ENCODE peak calls at places on chromosomes 12 and 14, in four cellular contexts. Q, Y, H and O are unnamed samples.

GRCh38 chr12:76560083-76560491 is 516 bp upstream of the OSBPL8 start:
- DNase-seq in H (no peak), Y (no peak), Q (no peak), O (no peak)

GRCh38 chr14:70052990-70053389 is 135.8 kb downstream of the SLC8A3 start:
- DNase-seq in Q (no peak), Y (no peak), H (no peak), O (no peak)

GRCh38 chr12:54996235-54996634 is 11.7 kb upstream of the TESPA1 start:
- DNase-seq in Q (no peak), Y (no peak), H (no peak), O (no peak)

GRCh38 chr12:111773801-111774551 is 7.2 kb downstream of the ALDH2 start:
- DNase-seq in Y (no peak), Q (no peak), H (peak), O (no peak)

GRCh38 chr14:52551205-52551604 is 1.1 kb downstream of the TXNDC16 start:
- DNase-seq in H (no peak), Y (no peak), Q (no peak), O (no peak)

GRCh38 chr12:130266751-130267150 is 70.9 kb upstream of the PIWIL1 start:
- DNase-seq in H (no peak), Q (no peak), Y (no peak), O (no peak)

GRCh38 chr14:105505101-105505500 is 14.1 kb downstream of the TEDC1 start:
- DNase-seq in Y (no peak), Q (no peak), H (no peak), O (peak)

GRCh38 chr12:95848575-95849388 is 10.0 kb upstream of the SNRPF start:
- DNase-seq in Y (no peak), Q (no peak), H (no peak), O (no peak)

GRCh38 chr14:68564826-68565760 is 227.8 kb downstream of the ZFP36L1 start:
- DNase-seq in Y (no peak), H (no peak), Q (peak), O (no peak)

GRCh38 chr12:62642509-62642908 is 175.9 kb downstream of the MON2 start:
- DNase-seq in Y (no peak), Q (no peak), H (peak), O (no peak)

GRCh38 chr14:90115780-90116179 is 54.0 kb downstream of the KCNK13 start:
- DNase-seq in Y (no peak), H (no peak), Q (no peak), O (no peak)

GRCh38 chr12:80412343-80412953 is 31.6 kb upstream of the PTPRQ start:
- DNase-seq in Q (peak), Y (no peak), H (peak), O (no peak)

GRCh38 chr12:60335765-60336164 is 739.9 kb downstream of the SLC16A7 start:
- DNase-seq in Y (no peak), Q (no peak), H (no peak), O (no peak)

GRCh38 chr12:65742481-65742971 is 81.8 kb upstream of the HMGA2 start:
- DNase-seq in Q (no peak), H (no peak), Y (no peak), O (no peak)

GRCh38 chr14:73428354-73428824 is 30.0 kb downstream of the NUMB start:
- DNase-seq in Y (no peak), Q (no peak), H (no peak), O (no peak)

GRCh38 chr12:74984631-74985030 is 225.0 kb downstream of the KCNC2 start:
- DNase-seq in H (no peak), Y (no peak), Q (no peak), O (no peak)

DNA sequence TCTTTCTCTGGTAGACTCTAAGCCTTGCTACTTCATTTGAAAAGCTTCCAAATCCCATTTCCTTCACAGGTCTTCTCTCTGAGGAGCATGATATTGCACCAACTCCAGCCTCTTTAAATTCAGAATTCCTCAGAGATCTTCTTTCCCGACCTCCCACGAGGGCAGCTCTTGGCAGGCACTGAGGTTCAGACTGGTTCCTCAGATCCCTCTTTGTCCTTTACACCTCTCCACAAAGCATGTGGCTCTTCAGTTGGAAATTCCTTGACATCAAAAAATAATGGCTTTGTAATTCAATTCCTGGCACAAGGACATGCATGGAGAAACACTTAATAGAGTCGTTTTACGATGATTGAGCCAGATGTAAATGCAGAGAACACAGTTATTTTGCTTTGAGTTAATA is 63.2 kb upstream of the TMX1 start:
- DNase-seq in Q (no peak), Y (no peak), H (no peak), O (no peak)
- TF ChIP-seq SPI1 in Q (no peak), Y (no peak), H (no peak), O (no peak)

GRCh38 chr14:33767721-33768457 is 183.0 kb downstream of the EGLN3 start:
- DNase-seq in Y (no peak), Q (no peak), H (no peak), O (no peak)

GRCh38 chr14:33768458-33768830 is 182.4 kb downstream of the EGLN3 start:
- DNase-seq in H (no peak), Q (no peak), Y (no peak), O (no peak)

GRCh38 chr14:33762462-33762861 is 188.4 kb downstream of the EGLN3 start:
- DNase-seq in Q (no peak), Y (no peak), H (no peak), O (no peak)

GRCh38 chr14:33765251-33765650 is 185.6 kb downstream of the EGLN3 start:
- DNase-seq in Q (no peak), H (no peak), Y (no peak), O (no peak)
- TF ChIP-seq SPI1 in Q (no peak), H (no peak), Y (no peak), O (no peak)

DNA sequence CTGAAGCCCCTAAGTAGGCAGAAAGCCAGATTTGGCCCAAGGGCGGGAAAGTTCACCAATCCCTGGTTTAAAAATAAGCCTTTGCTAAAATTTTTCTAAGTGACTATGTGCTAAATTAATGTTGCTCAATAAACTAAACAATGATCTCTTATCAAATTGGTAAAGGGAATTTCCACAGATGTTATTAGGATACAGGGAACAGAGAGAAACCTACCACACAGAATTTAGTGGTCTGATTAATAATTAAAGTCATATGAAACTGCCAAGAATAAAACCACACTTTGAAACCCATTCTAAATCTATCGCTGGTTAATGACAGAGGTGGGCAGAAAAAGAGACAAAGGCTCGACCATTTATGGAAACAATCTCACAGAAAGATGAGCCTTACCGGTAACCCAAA is 22.0 kb downstream of the ANAPC5 start:
- DNase-seq in Y (no peak), Q (no peak), H (no peak), O (no peak)
- TF ChIP-seq SPI1 in Y (no peak), Q (no peak), H (no peak), O (no peak)

GRCh38 chr12:52249041-52249461 is 16.0 kb downstream of the KRT7 start:
- DNase-seq in Y (no peak), Q (no peak), H (no peak), O (no peak)

GRCh38 chr12:52247622-52248540 is 14.8 kb downstream of the KRT7 start:
- DNase-seq in Y (no peak), H (no peak), Q (no peak), O (no peak)

GRCh38 chr12:52246720-52247621 is 13.9 kb downstream of the KRT7 start:
- DNase-seq in Y (no peak), H (no peak), Q (no peak), O (no peak)

GRCh38 chr12:52249511-52250047 is 16.5 kb downstream of the KRT7 start:
- DNase-seq in H (no peak), Q (no peak), Y (no peak), O (no peak)

DNA sequence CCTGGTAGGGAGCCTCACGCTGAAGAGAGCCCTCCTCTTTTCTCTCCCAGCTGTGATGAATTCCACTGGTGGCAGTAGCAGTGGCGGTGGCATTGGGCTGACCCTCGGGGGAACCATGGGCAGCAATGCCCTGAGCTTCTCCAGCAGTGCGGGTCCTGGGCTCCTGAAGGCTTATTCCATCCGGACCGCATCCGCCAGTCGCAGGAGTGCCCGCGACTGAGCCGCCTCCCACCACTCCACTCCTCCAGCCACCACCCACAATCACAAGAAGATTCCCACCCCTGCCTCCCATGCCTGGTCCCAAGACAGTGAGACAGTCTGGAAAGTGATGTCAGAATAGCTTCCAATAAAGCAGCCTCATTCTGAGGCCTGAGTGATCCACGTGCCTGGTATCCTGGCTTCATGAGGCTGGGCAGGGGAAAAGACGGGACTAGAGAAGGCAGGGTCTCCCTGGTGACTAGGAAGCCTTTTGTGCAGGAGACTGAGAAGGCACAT is 15.5 kb downstream of the KRT7 start:
- DNase-seq in H (no peak), Q (no peak), Y (no peak), O (no peak)
- TF ChIP-seq SPI1 in H (no peak), Q (no peak), Y (no peak), O (no peak)

GRCh38 chr14:75247939-75248338 is 30.7 kb upstream of the FOS start:
- DNase-seq in Q (no peak), H (no peak), Y (no peak), O (no peak)

GRCh38 chr14:75250800-75251199 is 27.8 kb upstream of the FOS start:
- DNase-seq in Y (no peak), H (no peak), Q (no peak), O (no peak)

GRCh38 chr14:75249958-75250336 is 28.7 kb upstream of the FOS start:
- DNase-seq in Y (no peak), H (no peak), Q (no peak), O (no peak)

GRCh38 chr14:75247286-75247922 is 31.2 kb upstream of the FOS start:
- DNase-seq in Y (peak), H (no peak), Q (no peak), O (no peak)

DNA sequence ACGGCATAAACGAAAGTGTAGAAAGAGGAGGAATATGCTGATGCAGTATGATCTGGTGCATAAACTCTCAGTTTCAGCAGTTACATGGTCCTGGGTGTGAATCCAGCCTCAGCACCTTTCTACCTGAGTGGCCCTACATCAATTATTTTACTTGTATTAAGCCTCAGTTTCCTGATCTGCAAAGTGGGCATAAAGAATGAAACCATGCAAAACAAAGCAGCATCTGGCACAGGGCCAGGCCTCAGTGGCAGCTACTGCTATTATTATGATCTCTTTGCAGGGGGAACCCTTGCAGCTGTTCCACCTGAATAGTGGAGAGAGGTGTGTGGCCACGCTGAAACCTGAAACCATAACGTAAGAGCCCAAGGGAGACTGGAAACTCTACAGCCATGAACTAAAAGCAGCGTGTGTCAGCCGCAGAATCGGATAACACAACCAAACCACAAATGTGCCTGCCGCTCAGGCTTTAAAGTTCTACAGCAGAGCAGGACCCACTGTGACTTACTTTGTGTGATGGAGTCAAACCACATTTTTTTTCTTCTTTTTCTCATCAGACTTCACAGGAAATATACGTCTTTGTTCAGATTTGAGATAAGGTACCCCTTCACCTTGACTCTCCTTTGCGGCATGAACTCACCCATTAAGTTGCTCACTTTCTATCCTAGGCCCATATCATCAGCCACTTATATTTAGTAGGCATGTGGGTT is 29.2 kb upstream of the FOS start:
- DNase-seq in Y (peak), H (no peak), Q (no peak), O (peak)
- TF ChIP-seq SPI1 in Y (no peak), H (no peak), Q (no peak), O (no peak)

GRCh38 chr14:103656031-103656757 is 27.2 kb downstream of the KLC1 start:
- DNase-seq in Y (no peak), Q (no peak), H (no peak), O (no peak)

GRCh38 chr14:103659631-103660030 is 30.6 kb downstream of the KLC1 start:
- DNase-seq in H (no peak), Q (no peak), Y (no peak), O (no peak)

GRCh38 chr14:103656758-103657133 is 27.7 kb downstream of the KLC1 start:
- DNase-seq in Y (no peak), Q (no peak), H (no peak), O (no peak)

GRCh38 chr14:103654619-103655018 is 25.6 kb downstream of the KLC1 start:
- DNase-seq in Q (no peak), H (no peak), Y (no peak), O (no peak)

GRCh38 chr14:103657466-103657865 is 28.5 kb downstream of the KLC1 start:
- DNase-seq in Y (no peak), H (peak), Q (no peak), O (no peak)
- TF ChIP-seq SPI1 in Y (no peak), H (no peak), Q (no peak), O (no peak)

GRCh38 chr12:38389581-38389980 is 73.0 kb downstream of the ALG10B start:
- DNase-seq in H (no peak), Q (no peak), Y (no peak), O (no peak)

GRCh38 chr12:38385492-38385864 is 68.9 kb downstream of the ALG10B start:
- DNase-seq in H (no peak), Y (no peak), Q (no peak), O (no peak)

GRCh38 chr12:38386238-38386985 is 69.8 kb downstream of the ALG10B start:
- DNase-seq in Q (no peak), H (no peak), Y (no peak), O (no peak)

DNA sequence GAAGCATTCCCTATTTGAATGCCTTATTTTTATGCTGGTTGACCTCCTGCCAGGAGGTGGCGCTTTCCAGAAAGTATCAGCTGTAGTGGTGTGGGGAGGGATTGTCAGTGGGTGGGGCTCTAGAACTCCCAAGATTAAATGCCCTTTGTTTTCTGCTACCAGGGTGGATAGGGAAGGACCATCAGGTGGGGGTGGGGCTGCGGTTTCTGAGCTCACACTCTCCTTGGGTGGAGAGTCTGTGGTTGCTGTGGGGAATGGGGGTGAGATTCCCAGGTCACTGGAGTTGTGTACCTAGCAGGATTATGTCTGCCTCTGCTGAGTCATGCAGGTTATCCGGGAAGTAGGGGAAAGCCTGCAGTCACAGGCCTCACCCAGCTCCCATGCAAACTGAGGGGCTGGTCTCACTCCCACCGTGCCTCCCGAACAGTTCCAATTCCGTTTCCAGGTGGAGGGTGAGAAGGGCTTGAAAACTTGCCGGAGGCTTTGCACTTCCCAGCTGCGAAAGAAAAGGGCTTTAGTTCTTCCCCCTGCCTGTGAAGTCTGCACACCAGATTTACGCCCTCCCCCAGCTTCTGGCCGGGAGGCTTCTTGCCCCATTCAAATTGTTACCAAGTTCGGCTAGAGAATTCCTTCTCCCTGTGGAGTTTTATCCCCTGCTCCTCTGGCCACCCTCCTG is 68.4 kb downstream of the ALG10B start:
- DNase-seq in Y (no peak), Q (no peak), H (no peak), O (no peak)
- TF ChIP-seq SPI1 in Y (no peak), Q (no peak), H (no peak), O (no peak)

DNA sequence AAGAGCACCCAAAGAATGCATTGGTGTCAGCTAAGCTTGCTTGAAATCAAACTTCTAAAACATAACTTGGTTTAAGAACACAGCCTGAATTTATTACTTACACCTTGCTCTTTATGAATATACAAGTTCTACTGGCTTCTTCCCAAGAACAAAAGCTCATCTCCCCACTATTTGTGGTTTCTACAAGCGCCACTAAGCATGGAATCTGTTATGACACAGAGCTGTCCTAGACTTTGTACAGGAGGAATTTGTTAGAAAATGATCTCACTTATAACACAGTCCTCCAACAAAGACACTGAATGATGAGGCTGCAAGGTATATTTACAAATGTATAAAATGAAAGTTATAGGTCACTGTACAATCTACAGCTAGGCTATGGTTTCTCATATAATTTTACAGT is 452.1 kb downstream of the BCAT1 start:
- DNase-seq in Y (no peak), H (no peak), Q (no peak), O (no peak)
- TF ChIP-seq SPI1 in Y (no peak), H (no peak), Q (no peak), O (no peak)